ENCODE peak calls at places on chromosomes 1 and 21, in four cellular contexts. I is activated CD8-positive, alpha-beta T cell treated with anti-CD3 and anti-CD28 coated beads for 36 hours; B is Panc1; E is HTR-8/SVneo. U is an unnamed sample.

GRCh38 chr1:167575649-167576048 is 22.1 kb upstream of the CREG1 start:
- DNase-seq in I (no peak), E (no peak), B (no peak), U (no peak)

GRCh38 chr1:206859082-206859491 is 6.3 kb upstream of the IL20 start:
- DNase-seq in B (no peak), E (no peak), I (no peak), U (no peak)

GRCh38 chr1:14842891-14843290 is 244.4 kb downstream of the KAZN start:
- DNase-seq in E (no peak), B (no peak), I (no peak), U (no peak)

GRCh38 chr21:17921579-17922530 is 102.7 kb upstream of the C21orf91 start:
- DNase-seq in E (peak; percentile 67), I (no peak), B (no peak), U (no peak)

GRCh38 chr1:40020447-40021085 is 20.0 kb upstream of the CAP1 start:
- DNase-seq in B (no peak), I (no peak), E (no peak), U (peak; percentile 66)

GRCh38 chr1:25204797-25205441 is 27.4 kb downstream of the SYF2 start:
- DNase-seq in I (peak; percentile 26), E (peak; percentile 57), B (no peak), U (peak; percentile 52)

GRCh38 chr1:65177457-65177856 is 29.5 kb downstream of the AK4 start:
- DNase-seq in I (no peak), B (no peak), E (peak; percentile 70), U (no peak)

GRCh38 chr21:42843021-42843420 is 36.3 kb downstream of the WDR4 start:
- DNase-seq in B (no peak), E (no peak), I (no peak), U (no peak)

GRCh38 chr21:38979271-38980196 is 173.8 kb downstream of the ETS2 start:
- DNase-seq in I (peak; percentile 68), E (peak; percentile 48), B (no peak), U (no peak)

GRCh38 chr1:203100163-203100867 is 14.5 kb upstream of the MYOG start:
- DNase-seq in B (no peak), E (no peak), I (no peak), U (no peak)

GRCh38 chr1:162882248-162882666 is 21.3 kb upstream of the CCDC190 start:
- DNase-seq in E (no peak), I (no peak), B (no peak), U (no peak)

GRCh38 chr1:34316773-34317172 is 140.1 kb downstream of the C1orf94 start:
- DNase-seq in B (no peak), E (no peak), I (no peak), U (no peak)

GRCh38 chr1:113648478-113648877 is 110.8 kb downstream of the PHTF1 start:
- DNase-seq in I (no peak), B (no peak), E (no peak), U (no peak)

GRCh38 chr1:159205225-159205624 is 550 bp downstream of the ACKR1 start:
- DNase-seq in B (no peak), I (no peak), E (no peak), U (no peak)

GRCh38 chr1:219466766-219467165 is 146.1 kb downstream of the ZC3H11B start:
- DNase-seq in B (no peak), I (no peak), E (no peak), U (no peak)

GRCh38 chr1:53361541-53361961 is 33.7 kb upstream of the LRP8 start:
- DNase-seq in I (no peak), E (no peak), B (no peak), U (no peak)

GRCh38 chr1:87392241-87393192 is 63.8 kb downstream of the LMO4 start:
- DNase-seq in I (no peak), B (no peak), E (peak; percentile 12), U (no peak)

U was measured in GM12865.